ENCODE peak calls at places on chromosome 18, in nine cellular contexts. N, T, A, U, D, Q, V, G and H are unnamed samples.

GRCh38 chr18:23721711-23722479 is 32.6 kb downstream of the LAMA3 start:
- DNase-seq in G (no peak), D (no peak), T (no peak), A (no peak), Q (no peak), V (no peak), N (no peak), U (no peak), H (no peak)

GRCh38 chr18:22930089-22930713 is 2.9 kb upstream of the RBBP8 start:
- DNase-seq in U (peak), D (peak), N (peak), A (peak), V (peak), T (peak), G (peak), Q (peak), H (peak)

GRCh38 chr18:33288082-33288716 is 152.3 kb downstream of the CCDC178 start:
- DNase-seq in T (no peak), Q (no peak), A (no peak), N (no peak), G (no peak), D (no peak), V (no peak), U (no peak), H (no peak)

GRCh38 chr18:10791141-10791808 is 265.4 kb downstream of the NAPG start:
- DNase-seq in G (no peak), D (no peak), V (no peak), T (no peak), A (no peak), U (no peak), N (no peak), Q (no peak), H (no peak)

GRCh38 chr18:23179416-23179815 is 44.1 kb downstream of the CABLES1 start:
- DNase-seq in V (no peak), D (no peak), G (no peak), A (no peak), U (no peak), Q (no peak), T (no peak), N (no peak), H (no peak)

GRCh38 chr18:75314117-75314516 is 103.5 kb downstream of the TSHZ1 start:
- DNase-seq in U (no peak), D (no peak), V (no peak), Q (no peak), T (no peak), N (no peak), A (no peak), G (no peak), H (no peak)

GRCh38 chr18:58135170-58135569 is 91.1 kb downstream of the NEDD4L start:
- DNase-seq in U (no peak), N (no peak), Q (no peak), T (no peak), D (no peak), G (no peak), V (no peak), A (no peak), H (peak)

GRCh38 chr18:8730080-8730827 is 24.9 kb downstream of the MTCL1 start:
- DNase-seq in U (peak), T (peak), A (no peak), N (peak), V (peak), G (peak), Q (no peak), D (peak), H (no peak)

GRCh38 chr18:76491801-76492668 is 3.0 kb downstream of the ZNF516 start:
- DNase-seq in N (peak), A (no peak), V (peak), Q (no peak), D (no peak), G (peak), T (peak), U (peak), H (peak)

GRCh38 chr18:3450358-3451107 is 561 bp downstream of the TGIF1 start:
- DNase-seq in D (no peak), G (peak), V (peak), N (no peak), T (peak), U (peak), Q (peak), A (peak), H (peak)

GRCh38 chr18:3451166-3451988 is 1.4 kb downstream of the TGIF1 start:
- DNase-seq in Q (peak), D (no peak), G (peak), T (peak), V (peak), A (peak), N (no peak), U (peak), H (peak)

GRCh38 chr18:3453540-3454364 is 3.8 kb downstream of the TGIF1 start:
- DNase-seq in N (no peak), T (peak), A (peak), V (peak), G (peak), Q (no peak), U (peak), D (no peak), H (peak)

GRCh38 chr18:3452750-3453539 is 3.0 kb downstream of the TGIF1 start:
- DNase-seq in G (peak), Q (no peak), U (no peak), V (peak), T (no peak), D (no peak), A (no peak), N (no peak), H (no peak)

DNA sequence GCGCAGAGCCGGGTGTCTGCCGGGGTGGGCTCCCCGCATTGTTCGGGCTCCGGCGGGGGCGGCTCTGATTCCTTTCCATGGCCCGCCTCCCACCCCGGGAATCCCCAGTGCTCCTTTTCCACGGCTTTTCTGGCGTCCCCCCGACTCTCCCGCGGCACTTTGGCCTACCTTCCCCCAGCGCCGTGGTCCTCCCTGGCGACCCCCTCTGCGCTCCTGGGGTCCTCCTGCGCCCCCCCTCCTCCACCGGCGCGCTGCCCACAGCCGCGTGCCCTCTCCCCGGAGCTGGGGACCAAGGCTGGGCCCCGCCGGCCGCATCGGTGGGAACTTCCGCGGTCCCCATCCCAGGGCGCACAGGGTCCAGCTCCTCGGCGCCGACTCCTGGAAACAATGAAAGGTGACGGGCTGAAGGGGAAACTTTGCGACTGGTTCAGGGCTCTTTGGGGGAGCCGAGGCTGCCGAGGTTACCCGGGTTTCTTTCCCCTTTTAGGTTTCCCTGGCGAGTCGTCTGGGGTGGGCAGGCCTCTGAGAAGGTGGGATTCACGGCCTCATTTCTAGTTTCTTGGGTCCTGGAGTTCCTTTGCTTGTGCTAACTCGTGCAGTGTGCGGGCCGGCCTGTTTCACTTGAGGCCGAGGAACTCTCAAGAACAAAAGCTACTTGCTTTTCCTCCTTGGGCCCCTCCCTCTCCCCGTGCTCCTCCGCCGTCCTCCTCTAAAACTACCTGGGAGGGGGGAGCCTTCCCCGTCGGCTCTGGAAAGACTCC is 2.2 kb downstream of the TGIF1 start:
- DNase-seq in N (no peak), V (peak), U (peak), Q (no peak), A (peak), G (peak), D (no peak), T (peak), H (peak)
- TF ChIP-seq POLR2A in N (no peak), V (no peak), U (no peak), Q (peak), A (no peak), G (peak), D (peak), T (no peak), H (no peak)

GRCh38 chr18:48780151-48781001 is 170.4 kb downstream of the SMAD7 start:
- DNase-seq in N (no peak), G (no peak), A (no peak), Q (no peak), U (no peak), V (no peak), D (no peak), T (no peak), H (no peak)

GRCh38 chr18:48781990-48782368 is 168.8 kb downstream of the SMAD7 start:
- DNase-seq in T (no peak), G (no peak), D (no peak), U (no peak), V (no peak), N (no peak), Q (no peak), A (no peak), H (no peak)

GRCh38 chr18:48779462-48779861 is 171.3 kb downstream of the SMAD7 start:
- DNase-seq in V (no peak), D (no peak), Q (no peak), A (no peak), G (no peak), N (no peak), U (no peak), T (no peak), H (no peak)

GRCh38 chr18:48782381-48782841 is 168.4 kb downstream of the SMAD7 start:
- DNase-seq in A (no peak), D (no peak), N (no peak), Q (no peak), G (no peak), T (no peak), U (no peak), V (no peak), H (no peak)

DNA sequence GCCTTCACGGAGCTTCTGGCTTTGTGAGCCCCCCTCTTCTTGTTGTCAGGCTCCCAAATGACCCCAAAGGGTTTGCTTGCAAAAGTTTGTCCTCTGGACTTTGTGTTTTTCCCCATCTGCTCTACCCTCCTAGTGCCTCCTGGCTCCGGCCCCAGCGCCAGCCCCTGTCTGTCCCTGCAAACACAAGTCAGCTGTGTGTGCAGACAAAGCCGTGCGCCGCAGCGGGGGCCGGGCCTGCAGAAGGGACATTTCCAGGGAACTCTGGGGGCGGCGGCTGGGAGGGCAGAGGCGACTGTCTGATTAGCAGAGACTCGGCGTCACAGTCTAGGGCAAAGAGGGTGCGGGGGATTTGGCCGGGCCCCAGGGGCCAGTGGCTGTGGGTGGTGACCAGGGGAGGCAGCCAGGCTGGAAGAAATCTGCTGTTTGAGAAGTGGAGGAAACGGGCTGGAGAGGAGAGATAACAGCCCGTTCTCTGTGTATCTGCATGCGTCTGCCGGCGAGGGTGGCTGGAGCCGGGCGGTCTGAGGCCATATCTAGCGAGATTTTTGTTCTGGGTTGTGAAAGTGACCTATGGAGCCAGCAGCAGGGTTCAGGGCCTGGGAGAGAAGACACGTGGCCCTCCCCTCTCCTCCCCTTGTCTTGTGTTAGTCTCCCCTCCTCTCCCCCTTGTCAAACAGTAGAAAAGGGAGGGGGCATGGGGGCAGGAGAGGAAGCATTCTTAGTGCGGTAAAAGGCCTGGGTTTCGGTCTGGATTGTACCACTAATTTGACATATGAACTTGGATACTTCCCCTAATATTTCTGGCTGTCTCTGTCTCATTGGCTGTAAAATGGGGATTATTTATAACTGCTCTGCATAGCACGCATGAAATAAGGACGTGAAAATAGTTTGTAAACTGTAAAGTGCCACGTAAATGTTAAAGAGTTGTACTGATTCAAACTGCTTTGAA is 169.4 kb downstream of the SMAD7 start:
- DNase-seq in D (no peak), A (peak), V (peak), Q (no peak), G (peak), T (peak), U (peak), N (no peak), H (peak)
- TF ChIP-seq POLR2A in D (no peak), A (no peak), V (no peak), Q (no peak), G (no peak), T (peak), U (peak), N (no peak), H (no peak)

DNA sequence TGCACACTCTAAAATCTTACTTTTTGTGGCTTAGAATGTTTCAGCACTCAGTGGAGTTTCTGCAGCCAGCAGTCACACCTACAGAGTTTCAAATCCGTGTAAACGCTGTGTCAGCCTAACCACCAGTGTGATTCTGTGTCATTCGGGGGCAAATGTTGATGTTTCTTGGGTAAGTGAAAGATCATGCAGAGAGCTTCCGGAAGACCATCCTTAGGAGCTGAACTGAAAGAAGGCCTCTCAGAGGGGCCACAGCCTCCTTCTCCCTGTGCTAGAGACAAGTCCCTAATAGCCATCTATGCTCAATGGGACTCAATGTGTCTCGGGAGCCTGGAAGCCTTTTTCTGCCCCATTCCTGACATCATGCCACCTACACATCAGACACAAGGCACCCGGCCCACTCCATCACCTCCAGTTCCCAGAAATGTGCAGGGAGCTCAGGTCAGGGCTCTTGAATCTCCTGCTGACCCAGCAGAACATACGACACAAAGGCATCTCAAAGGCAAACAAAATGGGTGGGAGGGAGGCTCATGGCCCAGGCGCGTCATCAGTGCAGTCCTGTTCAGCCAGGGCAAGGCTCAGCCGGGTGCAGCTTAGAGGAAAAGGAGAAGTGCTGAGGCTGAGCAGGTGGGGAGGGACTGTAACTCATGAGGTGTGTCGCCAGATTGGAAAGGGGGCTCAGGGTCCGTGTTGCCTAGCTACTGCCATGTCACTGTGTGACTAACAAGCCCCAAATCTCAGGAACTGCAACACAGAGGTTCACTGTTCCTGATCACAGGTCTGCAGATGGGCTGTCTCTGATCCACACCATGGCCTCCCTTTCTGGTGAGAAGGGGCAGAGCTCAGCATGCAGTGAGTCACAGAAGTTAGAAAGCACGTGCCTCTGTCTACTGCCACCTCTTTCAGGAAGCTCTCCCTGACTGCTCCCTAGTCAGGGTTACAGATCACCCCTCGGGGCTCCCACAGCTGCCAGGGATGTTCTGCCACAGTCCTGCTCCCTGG is 82.0 kb downstream of the SMAD7 start:
- DNase-seq in A (no peak), Q (no peak), V (peak), G (no peak), U (no peak), N (no peak), T (no peak), D (no peak), H (no peak)
- TF ChIP-seq POLR2A in A (no peak), Q (no peak), V (no peak), G (no peak), U (no peak), N (no peak), T (no peak), D (no peak), H (no peak)

GRCh38 chr18:35136248-35136647 is 95.0 kb downstream of the MAPRE2 start:
- DNase-seq in N (no peak), G (no peak), V (no peak), A (no peak), Q (no peak), U (no peak), D (no peak), T (no peak), H (no peak)
- TF ChIP-seq POLR2A in N (no peak), G (no peak), V (no peak), A (no peak), Q (no peak), U (no peak), D (no peak), T (no peak), H (no peak)

DNA sequence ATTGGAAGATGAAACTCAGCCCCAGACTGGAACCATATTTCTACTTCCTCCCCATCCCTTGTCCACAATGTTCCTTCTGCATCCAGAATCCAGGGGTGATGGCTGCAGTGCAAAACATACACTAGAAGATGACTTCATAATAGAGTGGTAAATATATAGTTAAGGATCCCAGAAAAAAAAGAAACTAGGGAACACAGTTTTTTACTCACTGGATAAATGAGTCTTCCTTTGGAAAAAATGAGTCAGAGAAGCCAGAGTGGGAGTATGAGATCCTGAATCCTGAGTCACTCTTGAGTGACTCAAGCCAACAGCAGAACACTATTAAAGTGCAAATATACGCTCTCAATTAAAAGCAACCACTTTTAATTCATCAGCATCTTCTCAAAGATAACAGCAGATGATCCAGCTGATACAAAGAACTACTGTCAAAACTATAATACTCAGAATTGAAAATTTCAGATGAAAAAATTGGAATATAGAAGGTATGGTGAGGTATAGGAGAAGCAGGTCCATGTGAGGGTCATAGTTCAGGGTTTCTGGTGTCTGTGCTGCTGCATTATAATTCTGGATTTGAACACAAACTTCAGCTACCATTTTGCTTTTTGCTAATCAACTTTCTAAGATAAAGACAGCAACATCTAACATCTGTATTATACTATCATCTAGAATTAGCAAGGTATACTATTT is 987.2 kb upstream of the CDH2 start:
- DNase-seq in U (no peak), T (peak), D (peak), N (peak), Q (no peak), G (no peak), A (no peak), V (no peak), H (no peak)
- TF ChIP-seq POLR2A in U (no peak), T (no peak), D (no peak), N (no peak), Q (no peak), G (no peak), A (no peak), V (no peak), H (no peak)

GRCh38 chr18:44804033-44804432 is 123.3 kb downstream of the SETBP1 start:
- DNase-seq in U (no peak), V (no peak), G (no peak), D (no peak), Q (no peak), T (no peak), A (no peak), N (no peak), H (no peak)

GRCh38 chr18:44801796-44802195 is 121.1 kb downstream of the SETBP1 start:
- DNase-seq in D (no peak), G (no peak), Q (no peak), N (no peak), V (no peak), A (no peak), U (no peak), T (no peak), H (no peak)

GRCh38 chr18:44802508-44802907 is 121.8 kb downstream of the SETBP1 start:
- DNase-seq in D (no peak), G (no peak), U (no peak), V (no peak), Q (no peak), A (no peak), N (no peak), T (no peak), H (no peak)

GRCh38 chr18:44805176-44805575 is 124.5 kb downstream of the SETBP1 start:
- DNase-seq in T (no peak), N (no peak), V (no peak), D (no peak), Q (no peak), A (no peak), U (no peak), G (no peak), H (no peak)

GRCh38 chr18:44803019-44803650 is 122.4 kb downstream of the SETBP1 start:
- DNase-seq in G (peak), A (no peak), V (peak), D (no peak), Q (no peak), T (no peak), N (no peak), U (peak), H (peak)
- TF ChIP-seq POLR2A in G (no peak), A (no peak), V (no peak), D (no peak), Q (no peak), T (no peak), N (no peak), U (peak), H (no peak)

GRCh38 chr18:44840053-44840826 is 159.6 kb downstream of the SETBP1 start:
- DNase-seq in V (no peak), T (no peak), D (no peak), G (peak), A (no peak), U (no peak), Q (no peak), N (no peak), H (no peak)

GRCh38 chr18:44841769-44842587 is 161.3 kb downstream of the SETBP1 start:
- DNase-seq in T (no peak), G (no peak), D (no peak), N (no peak), V (no peak), Q (no peak), U (no peak), A (no peak), H (no peak)

GRCh38 chr18:44837491-44838185 is 156.9 kb downstream of the SETBP1 start:
- DNase-seq in V (no peak), A (no peak), D (no peak), G (no peak), N (no peak), U (no peak), T (no peak), Q (no peak), H (no peak)

GRCh38 chr18:44841221-44841620 is 160.5 kb downstream of the SETBP1 start:
- DNase-seq in U (no peak), G (no peak), V (no peak), T (no peak), D (no peak), Q (no peak), A (no peak), N (no peak), H (no peak)

DNA sequence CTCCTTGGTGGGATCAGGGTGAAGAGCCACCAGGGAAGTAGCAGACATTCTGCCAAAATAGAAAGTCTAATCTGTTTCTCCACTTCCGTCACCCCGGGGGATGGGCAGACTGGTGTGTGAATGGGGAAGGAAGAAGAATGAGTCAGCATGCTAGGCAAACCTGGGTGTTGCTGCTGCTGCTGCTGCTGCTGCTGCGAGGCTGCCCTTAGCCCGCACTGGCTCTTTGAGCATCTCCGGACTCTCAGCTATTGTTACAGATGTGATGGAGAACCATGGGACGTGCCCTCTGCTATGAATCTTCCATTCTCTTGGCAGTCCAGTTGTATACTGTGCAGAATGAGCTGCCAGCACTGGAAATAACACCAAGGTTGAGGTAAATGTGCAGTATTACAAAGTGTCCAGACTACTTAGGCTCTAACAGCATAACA is 158.6 kb downstream of the SETBP1 start:
- DNase-seq in Q (peak), T (peak), V (peak), U (peak), N (peak), A (no peak), D (no peak), G (peak), H (peak)
- TF ChIP-seq POLR2A in Q (no peak), T (no peak), V (no peak), U (no peak), N (no peak), A (no peak), D (no peak), G (no peak), H (no peak)